ENCODE peak calls at places on chromosomes 11 and 22, in eight cellular contexts. Q is Kasumi-1, O is PC-3, P is pancreas, X is head of caudate nucleus, L is HCEC 1CT, Y is fibroblast of lung, J is NCI-H1930. Z is an unnamed sample.

GRCh38 chr11:131767421-131767820 is 397.0 kb downstream of the NTM start:
- DNase-seq in O (no peak), X (no peak), P (no peak), J (no peak), Q (no peak), L (peak), Y (peak), Z (no peak)

GRCh38 chr22:43821606-43822425 is 9.7 kb upstream of the EFCAB6 start:
- DNase-seq in Q (no peak), Y (no peak), P (no peak), X (no peak), J (no peak), L (no peak), O (no peak), Z (no peak)

GRCh38 chr22:50260434-50260800 is 1.1 kb downstream of the MAPK12 start:
- DNase-seq in L (peak), P (no peak), Q (no peak), Y (peak), J (no peak), X (no peak), O (no peak), Z (no peak)

GRCh38 chr11:9851366-9851765 is 187.5 kb downstream of the SWAP70 start:
- DNase-seq in X (no peak), Q (no peak), Y (peak), L (peak), J (no peak), O (peak), P (no peak), Z (no peak)

GRCh38 chr22:19940536-19941364 is 822 bp upstream of the COMT start:
- DNase-seq in L (peak), Q (peak), J (no peak), P (peak), X (no peak), Y (no peak), O (no peak), Z (no peak)

GRCh38 chr11:113296447-113297205 is 17.8 kb upstream of the TTC12 start:
- DNase-seq in L (no peak), P (no peak), J (no peak), O (no peak), Y (no peak), Q (no peak), X (no peak), Z (no peak)

GRCh38 chr22:36155702-36156101 is 4.9 kb downstream of the APOL3 start:
- DNase-seq in P (no peak), J (no peak), Y (no peak), X (no peak), L (no peak), Q (no peak), O (no peak), Z (no peak)

GRCh38 chr11:23404225-23405160 is 544.2 kb upstream of the CCDC179 start:
- DNase-seq in Q (no peak), J (no peak), O (no peak), X (no peak), P (peak), Y (no peak), L (no peak), Z (no peak)

GRCh38 chr22:27726726-27727449 is 74.7 kb downstream of the MN1 start:
- DNase-seq in L (no peak), O (peak), Y (peak), Q (no peak), X (no peak), J (no peak), P (no peak), Z (peak)

GRCh38 chr11:65571940-65572339 is 398 bp upstream of the FAM89B start:
- DNase-seq in P (no peak), O (peak), J (peak), Y (no peak), L (peak), X (no peak), Q (peak), Z (peak)

GRCh38 chr22:29901354-29901753 is 18.4 kb downstream of the MTMR3 start:
- DNase-seq in P (no peak), Q (peak), L (no peak), Y (no peak), O (no peak), J (no peak), X (no peak), Z (no peak)

GRCh38 chr22:38696606-38697005 is 4.1 kb downstream of the JOSD1 start:
- DNase-seq in Q (peak), L (peak), J (no peak), X (no peak), O (peak), P (no peak), Y (peak), Z (peak)

GRCh38 chr22:23218867-23219251 is 38.5 kb downstream of the BCR start:
- DNase-seq in X (no peak), J (no peak), P (peak), Q (peak), O (no peak), L (peak), Y (peak), Z (peak)

GRCh38 chr22:38261478-38261803 is 11.4 kb downstream of the TMEM184B start:
- DNase-seq in Q (no peak), O (no peak), Y (no peak), X (no peak), P (no peak), L (no peak), J (no peak), Z (no peak)

GRCh38 chr11:64970731-64971151 is 1.2 kb downstream of the MAJIN start:
- DNase-seq in J (no peak), Q (no peak), X (no peak), L (no peak), Y (no peak), O (peak), P (no peak), Z (no peak)

GRCh38 chr11:46505741-46506485 is 87.9 kb downstream of the AMBRA1 start:
- DNase-seq in X (peak), J (no peak), Y (no peak), L (no peak), O (no peak), P (no peak), Q (no peak), Z (no peak)

GRCh38 chr11:72573380-72573949 is 100.8 kb downstream of the PDE2A start:
- DNase-seq in Q (peak), X (no peak), L (peak), P (no peak), O (peak), J (peak), Y (peak), Z (peak)

GRCh38 chr22:41928416-41929157 is 2.0 kb upstream of the TNFRSF13C start:
- DNase-seq in O (no peak), X (no peak), Y (no peak), L (no peak), Q (no peak), J (no peak), P (no peak), Z (no peak)

GRCh38 chr11:116870054-116870453 is 32.6 kb upstream of the APOA1 start:
- DNase-seq in O (no peak), J (no peak), Y (no peak), X (no peak), P (no peak), L (no peak), Q (peak), Z (no peak)

GRCh38 chr22:35539910-35540599 is 576 bp upstream of the RASD2 start:
- DNase-seq in P (peak), O (peak), J (no peak), Y (peak), X (no peak), Q (no peak), L (peak), Z (no peak)

GRCh38 chr22:38403806-38404205 is 51.2 kb downstream of the KCNJ4 start:
- DNase-seq in J (no peak), Q (no peak), O (no peak), L (no peak), P (no peak), X (peak), Y (peak), Z (no peak)

GRCh38 chr11:38460901-38461300 is 1862.9 kb upstream of the RAG2 start:
- DNase-seq in J (no peak), Q (no peak), P (no peak), Y (peak), X (no peak), O (peak), L (no peak), Z (peak)

GRCh38 chr22:43897751-43898261 is 6.0 kb upstream of the PNPLA5 start:
- DNase-seq in Y (peak), P (no peak), Q (no peak), J (no peak), X (peak), L (peak), O (peak), Z (no peak)

GRCh38 chr22:24686280-24686679 is 83.3 kb downstream of the GGT1 start:
- DNase-seq in O (no peak), X (no peak), P (no peak), Y (no peak), J (no peak), L (no peak), Q (no peak), Z (no peak)

Z was measured in H4.